ENCODE peak calls at places on chromosome 14, in four cellular contexts. S is smooth muscle cell of the brain vasculature, I is mucosa of gallbladder, R is cardiac septum. D is an unnamed sample.
A peak's percentile ranks its signal among the peaks of the same experiment; 100 is the strongest.

GRCh38 chr14:61153436-61153835 is 127.7 kb downstream of the TMEM30B start:
- DNase-seq in R (no peak), I (no peak), S (no peak), D (no peak)

GRCh38 chr14:97056086-97056485 is 258.9 kb downstream of the VRK1 start:
- DNase-seq in I (no peak), S (no peak), R (no peak), D (no peak)

GRCh38 chr14:47675489-47676300 is at the start of gene MDGA2:
- DNase-seq in I (no peak), S (no peak), R (no peak), D (no peak)

GRCh38 chr14:79971330-79971729 is 240.0 kb downstream of the DIO2 start:
- DNase-seq in R (no peak), S (no peak), I (no peak), D (no peak)

GRCh38 chr14:84894254-84894653 is 635.7 kb upstream of the FLRT2 start:
- DNase-seq in R (no peak), I (no peak), S (no peak), D (no peak)

GRCh38 chr14:83291716-83292115 is 1758.1 kb upstream of the SEL1L start:
- DNase-seq in S (no peak), I (no peak), R (no peak), D (no peak)

GRCh38 chr14:100629696-100630095 is 42.5 kb upstream of the BEGAIN start:
- DNase-seq in R (no peak), I (no peak), S (no peak), D (no peak)

GRCh38 chr14:70842851-70843462 is 33.6 kb upstream of the MAP3K9 start:
- DNase-seq in S (no peak), R (no peak), I (no peak), D (no peak)

GRCh38 chr14:61710853-61711817 is 15.8 kb downstream of the HIF1A start:
- DNase-seq in S (no peak), I (no peak), R (no peak), D (no peak)

GRCh38 chr14:21997300-21997699 is 323.7 kb upstream of the OR4E1 start:
- DNase-seq in R (no peak), I (no peak), S (no peak), D (peak; percentile 24)

GRCh38 chr14:30673071-30673470 is 51.0 kb downstream of the SCFD1 start:
- DNase-seq in R (no peak), S (no peak), I (no peak), D (no peak)

GRCh38 chr14:69441948-69442347 is 42.6 kb upstream of the PLEKHD1 start:
- DNase-seq in R (no peak), S (no peak), I (no peak), D (no peak)

GRCh38 chr14:90658541-90658967 is 157.7 kb downstream of the TTC7B start:
- DNase-seq in I (no peak), S (no peak), R (no peak), D (no peak)

GRCh38 chr14:50099335-50099734 is 17.0 kb downstream of the VCPKMT start:
- DNase-seq in R (no peak), I (no peak), S (no peak), D (peak; percentile 33)

GRCh38 chr14:98189077-98189476 is 1082.9 kb downstream of the BCL11B start:
- DNase-seq in I (peak; percentile 23), R (no peak), S (no peak), D (no peak)

GRCh38 chr14:53549956-53550355 is 396.8 kb upstream of the DDHD1 start:
- DNase-seq in R (no peak), S (no peak), I (no peak), D (no peak)

GRCh38 chr14:105380656-105381210 is 17.6 kb upstream of the TEX22 start:
- DNase-seq in I (no peak), S (no peak), R (no peak), D (no peak)

GRCh38 chr14:71143391-71144290 is 236.4 kb downstream of the PCNX1 start:
- DNase-seq in I (peak; percentile 75), R (no peak), S (no peak), D (no peak)

GRCh38 chr14:73125169-73125588 is 11.1 kb upstream of the PSEN1 start:
- DNase-seq in S (no peak), R (no peak), I (no peak), D (no peak)

GRCh38 chr14:64706119-64706465 is 1.9 kb downstream of the PLEKHG3 start:
- DNase-seq in R (no peak), S (no peak), I (no peak), D (no peak)

GRCh38 chr14:60590907-60591510 is 58.3 kb downstream of the SIX1 start:
- DNase-seq in I (no peak), S (no peak), R (no peak), D (no peak)

GRCh38 chr14:102930138-102930752 is 7.8 kb downstream of the AMN start:
- DNase-seq in I (no peak), S (no peak), R (no peak), D (no peak)

GRCh38 chr14:102927878-102928411 is 5.5 kb downstream of the AMN start:
- DNase-seq in R (no peak), I (no peak), S (no peak), D (peak; percentile 37)

GRCh38 chr14:104473244-104473565 is 106.4 kb upstream of the C14orf180 start:
- DNase-seq in I (no peak), R (no peak), S (no peak), D (no peak)

GRCh38 chr14:35879654-35880249 is 53.6 kb downstream of the BRMS1L start:
- DNase-seq in I (no peak), S (no peak), R (no peak), D (no peak)

GRCh38 chr14:69820991-69821390 is 23.9 kb upstream of the SLC10A1 start:
- DNase-seq in R (no peak), I (no peak), S (no peak), D (no peak)

GRCh38 chr14:34911209-34912150 is 36.3 kb upstream of the BAZ1A start:
- DNase-seq in S (no peak), I (no peak), R (no peak), D (no peak)

GRCh38 chr14:56212541-56212940 is 94.3 kb downstream of the PELI2 start:
- DNase-seq in S (no peak), R (no peak), I (no peak), D (no peak)

GRCh38 chr14:100340454-100340813 is 17.3 kb downstream of the SLC25A47 start:
- DNase-seq in I (no peak), R (no peak), S (no peak), D (no peak)

GRCh38 chr14:30621354-30621953 is 665 bp upstream of the SCFD1 start:
- DNase-seq in R (no peak), I (no peak), S (no peak), D (peak; percentile 6)

GRCh38 chr14:33936391-33936790 is 14.5 kb downstream of the EGLN3 start:
- DNase-seq in R (no peak), S (no peak), I (no peak), D (no peak)

GRCh38 chr14:36845346-36846042 is 183.8 kb downstream of the PAX9 start:
- DNase-seq in R (no peak), I (no peak), S (no peak), D (no peak)

GRCh38 chr14:76720382-76720813 is 40.9 kb upstream of the VASH1 start:
- DNase-seq in I (peak; percentile 50), R (peak; percentile 92), S (peak; percentile 26), D (peak; percentile 19)

GRCh38 chr14:68781161-68782021 is 11.5 kb downstream of the ZFP36L1 start:
- DNase-seq in I (peak; percentile 61), S (no peak), R (peak; percentile 63), D (no peak)

GRCh38 chr14:79712302-79712950 is 498.9 kb downstream of the DIO2 start:
- DNase-seq in S (no peak), I (no peak), R (no peak), D (no peak)

GRCh38 chr14:79369359-79370332 is 841.7 kb downstream of the DIO2 start:
- DNase-seq in S (peak; percentile 26), R (no peak), I (peak; percentile 31), D (no peak)

GRCh38 chr14:95136631-95137030 is 20.7 kb downstream of the DICER1 start:
- DNase-seq in I (no peak), R (no peak), S (no peak), D (no peak)

D was measured in Calu3.